ENCODE peak calls at places on chromosomes 11 and 22, in four cellular contexts. T, K, S and L are unnamed samples.

GRCh38 chr11:131178020-131178419 is 192.4 kb upstream of the NTM start:
- DNase-seq in T (no peak), K (no peak), S (no peak), L (no peak)

GRCh38 chr22:43375951-43376455 is 32.8 kb upstream of the SCUBE1 start:
- DNase-seq in T (no peak), K (no peak), S (peak; percentile 43), L (no peak)

GRCh38 chr22:27716074-27716473 is 85.5 kb downstream of the MN1 start:
- DNase-seq in T (no peak), K (no peak), S (no peak), L (no peak)

GRCh38 chr22:37932821-37933578 is 20.4 kb downstream of the C22orf23 start:
- DNase-seq in T (no peak), K (no peak), S (no peak), L (no peak)

GRCh38 chr11:27218498-27219038 is 144.4 kb downstream of the CCDC34 start:
- DNase-seq in T (peak; percentile 93), K (peak; percentile 51), S (peak; percentile 95), L (peak; percentile 80)

GRCh38 chr11:57527056-57527631 is 3.4 kb downstream of the TIMM10 start:
- DNase-seq in T (peak; percentile 59), K (peak; percentile 79), S (peak; percentile 59), L (no peak)

GRCh38 chr22:37162221-37163095 is 12.7 kb upstream of the IL2RB start:
- DNase-seq in T (peak; percentile 26), K (no peak), S (no peak), L (no peak)

GRCh38 chr22:40182231-40182835 is 4.6 kb downstream of the TNRC6B start:
- DNase-seq in T (no peak), K (no peak), S (no peak), L (no peak)

GRCh38 chr11:92269021-92269420 is 44.4 kb downstream of the FAT3 start:
- DNase-seq in T (peak; percentile 52), K (peak; percentile 96), S (peak; percentile 42), L (no peak)

GRCh38 chr11:74929431-74930363 is 19.2 kb downstream of the XRRA1 start:
- DNase-seq in T (peak; percentile 93), K (peak; percentile 95), S (peak; percentile 95), L (peak; percentile 79)

GRCh38 chr11:71485466-71485865 is 32.5 kb downstream of the NADSYN1 start:
- DNase-seq in T (no peak), K (no peak), S (no peak), L (no peak)

GRCh38 chr11:13776134-13776815 is 107.8 kb downstream of the FAR1 start:
- DNase-seq in T (no peak), K (peak; percentile 84), S (no peak), L (no peak)

GRCh38 chr22:41917906-41918791 is 3.3 kb upstream of the SHISA8 start:
- DNase-seq in T (peak; percentile 61), K (no peak), S (peak; percentile 63), L (peak; percentile 7)

GRCh38 chr11:121416909-121417567 is 35.1 kb upstream of the SORL1 start:
- DNase-seq in T (peak; percentile 97), K (no peak), S (peak; percentile 48), L (peak; percentile 90)

GRCh38 chr22:45896961-45897538 is 79.9 kb downstream of the WNT7B start:
- DNase-seq in T (no peak), K (no peak), S (no peak), L (no peak)

GRCh38 chr11:129408865-129409444 is 33.3 kb downstream of the BARX2 start:
- DNase-seq in T (no peak), K (no peak), S (no peak), L (no peak)

GRCh38 chr11:45393334-45393733 is 107.2 kb upstream of the SYT13 start:
- DNase-seq in T (no peak), K (no peak), S (no peak), L (no peak)

GRCh38 chr11:86637976-86638375 is 34.4 kb downstream of the ME3 start:
- DNase-seq in T (peak; percentile 87), K (no peak), S (peak; percentile 49), L (no peak)

GRCh38 chr22:24231706-24232105 is 13.2 kb downstream of the GGT5 start:
- DNase-seq in T (no peak), K (no peak), S (no peak), L (no peak)

GRCh38 chr22:37604875-37605274 is 3.8 kb upstream of the GGA1 start:
- DNase-seq in T (no peak), K (no peak), S (no peak), L (no peak)

GRCh38 chr11:8267280-8267679 is 3.6 kb upstream of the LMO1 start:
- DNase-seq in T (no peak), K (no peak), S (no peak), L (no peak)

GRCh38 chr11:125082611-125083311 is 19.7 kb downstream of the SLC37A2 start:
- DNase-seq in T (peak; percentile 85), K (no peak), S (peak; percentile 88), L (peak; percentile 66)

GRCh38 chr11:11570823-11571222 is 51.0 kb downstream of the GALNT18 start:
- DNase-seq in T (no peak), K (no peak), S (no peak), L (no peak)

GRCh38 chr11:17036666-17037658 is 22.7 kb upstream of the PLEKHA7 start:
- DNase-seq in T (no peak), K (peak; percentile 52), S (no peak), L (no peak)

GRCh38 chr22:25062378-25063095 is 110.0 kb downstream of the KIAA1671 start:
- DNase-seq in T (no peak), K (no peak), S (no peak), L (no peak)

GRCh38 chr11:41461057-41461681 is 1.7 kb upstream of the LRRC4C start:
- DNase-seq in T (peak; percentile 17), K (no peak), S (no peak), L (no peak)

GRCh38 chr11:85394288-85394687 is 232.9 kb downstream of the DLG2 start:
- DNase-seq in T (no peak), K (no peak), S (no peak), L (no peak)
- H3K4me3 ChIP-seq in T (no peak overlapping the region), K (no peak overlapping the region), S (no peak overlapping the region), L (no peak overlapping the region)

DNA sequence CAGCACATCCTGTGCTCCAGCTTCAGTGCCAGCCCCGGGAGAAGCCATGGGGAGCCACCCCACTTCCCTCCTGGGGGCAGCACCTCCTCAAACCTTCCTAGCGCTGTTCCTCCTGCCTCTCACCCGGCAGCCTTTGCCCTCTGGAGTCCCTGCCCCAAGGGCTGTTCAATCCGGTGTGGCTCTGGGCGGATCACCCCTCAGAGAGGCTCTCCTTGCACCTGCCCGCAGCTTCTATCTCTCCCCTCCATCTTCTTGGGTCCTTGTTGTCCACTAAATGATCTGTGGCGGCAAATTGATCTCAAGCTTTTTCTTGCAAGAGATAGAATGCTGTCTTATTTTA is 18.1 kb upstream of the CDKN1C start:
- DNase-seq in T (no peak), K (no peak), S (no peak), L (no peak)
- H3K4me3 ChIP-seq in T (no peak overlapping the region), K (no peak overlapping the region), S (no peak overlapping the region), L (no peak overlapping the region)

GRCh38 chr11:34926831-34927132 is 10.4 kb downstream of the PDHX start:
- DNase-seq in T (peak; percentile 56), K (no peak), S (peak; percentile 76), L (no peak)
- H3K4me3 ChIP-seq in T (no peak overlapping the region), K (no peak overlapping the region), S (no peak overlapping the region), L (no peak overlapping the region)

GRCh38 chr11:90133560-90134145 is 810 bp upstream of the NAALAD2 start:
- DNase-seq in T (no peak), K (peak; percentile 1), S (no peak), L (no peak)
- H3K4me3 ChIP-seq in T (no peak overlapping the region), K (no peak overlapping the region), S (no peak overlapping the region), L (no peak overlapping the region)

GRCh38 chr11:116431842-116432241 is 340.9 kb downstream of the BUD13 start:
- DNase-seq in T (no peak), K (no peak), S (no peak), L (no peak)
- H3K4me3 ChIP-seq in T (no peak overlapping the region), K (no peak overlapping the region), S (no peak overlapping the region), L (no peak overlapping the region)

GRCh38 chr22:49487950-49488349 is 339.7 kb downstream of the BRD1 start:
- DNase-seq in T (no peak), K (peak; percentile 95), S (no peak), L (no peak)
- H3K4me3 ChIP-seq in T (no peak overlapping the region), K (no peak overlapping the region), S (no peak overlapping the region), L (no peak overlapping the region)

DNA sequence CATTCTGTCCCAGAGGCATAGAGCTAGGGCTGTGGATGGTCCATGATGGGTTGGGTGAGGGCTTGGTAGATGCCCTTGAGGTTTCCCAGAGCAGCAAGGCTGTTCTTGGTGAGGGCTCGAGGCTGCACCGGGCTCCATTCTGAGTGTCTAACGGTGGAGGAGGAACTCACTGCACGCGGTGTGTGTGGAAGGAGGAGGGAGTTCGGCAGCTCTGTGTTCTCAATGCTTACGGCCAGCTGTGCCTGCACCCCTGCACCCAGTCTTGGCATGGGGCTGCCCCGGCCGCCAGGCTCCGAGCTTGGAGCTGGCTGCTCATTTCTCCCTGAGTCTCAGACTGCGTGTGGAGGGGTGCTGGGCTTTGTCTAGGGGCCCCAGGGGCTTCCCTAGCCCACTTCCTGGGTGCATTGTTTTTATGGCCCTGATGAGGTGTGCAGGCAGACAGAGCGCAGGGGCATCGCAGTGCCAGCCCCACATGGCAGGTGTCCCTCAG is 1247.1 kb downstream of the BRD1 start:
- DNase-seq in T (no peak), K (no peak), S (no peak), L (no peak)
- H3K4me3 ChIP-seq in T (no peak overlapping the region), K (no peak overlapping the region), S (no peak overlapping the region), L (no peak overlapping the region)

GRCh38 chr11:64870893-64871849 is 7.2 kb downstream of the EHD1 start:
- DNase-seq in T (no peak), K (no peak), S (no peak), L (no peak)
- H3K4me3 ChIP-seq in T (no peak overlapping the region), K (no peak overlapping the region), S (no peak overlapping the region), L (no peak overlapping the region)

DNA sequence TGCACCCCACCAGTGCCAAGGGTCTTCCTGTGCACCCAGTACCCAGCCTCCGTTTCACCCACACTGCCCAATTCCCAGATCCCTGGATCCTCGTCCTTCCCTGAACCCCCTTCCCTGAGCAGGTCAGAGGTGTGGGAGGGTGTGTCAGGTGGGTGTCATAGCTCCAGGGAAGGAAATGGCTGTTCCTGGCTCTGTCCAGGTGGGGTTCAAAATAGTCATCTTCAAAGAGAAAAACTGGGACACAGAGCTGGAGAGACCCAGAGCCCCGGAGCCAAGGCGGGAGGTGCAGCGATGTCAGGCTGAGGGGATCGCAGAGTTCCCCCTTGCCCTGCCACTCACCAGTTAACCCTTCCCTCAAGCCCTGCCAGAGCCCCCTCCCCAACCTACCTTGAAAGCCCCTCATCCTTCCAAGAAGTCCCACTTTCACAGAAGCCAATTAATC is 698 bp downstream of the C1QTNF4 start:
- DNase-seq in T (no peak), K (no peak), S (no peak), L (no peak)
- H3K4me3 ChIP-seq in T (peak overlapping the region; percentile 6), K (peak overlapping the region; percentile 43), S (no peak overlapping the region), L (peak overlapping the region; percentile 38)